ENCODE peak calls at places on chromosomes 16 and 17, in seven cellular contexts. L is Right ventricle myocardium superior, P is upper lobe of right lung, A is AG04450, U is GM12878, X is A549, D is NCI-H460. R is an unnamed sample.

GRCh38 chr16:67885976-67886375 is 1.3 kb downstream of the NRN1L start:
- DNase-seq in L (no peak), P (no peak), A (no peak), U (no peak), X (no peak), D (no peak), R (no peak)

GRCh38 chr17:33964344-33964979 is 290.6 kb upstream of the CCL2 start:
- DNase-seq in L (no peak), P (no peak), A (no peak), U (peak; percentile 84), X (no peak), D (no peak), R (no peak)

GRCh38 chr16:15492091-15492740 is 57.8 kb downstream of the BMERB1 start:
- DNase-seq in L (no peak), P (no peak), A (no peak), U (no peak), X (no peak), D (no peak), R (no peak)

GRCh38 chr17:77790143-77790829 is 168.2 kb upstream of the TNRC6C start:
- DNase-seq in L (no peak), P (no peak), A (no peak), U (no peak), X (no peak), D (no peak), R (no peak)

GRCh38 chr17:73786286-73786743 is 142.1 kb upstream of the SDK2 start:
- DNase-seq in L (no peak), P (no peak), A (no peak), U (no peak), X (peak; percentile 54), D (no peak), R (no peak)

GRCh38 chr17:73371285-73371684 is 59.5 kb upstream of the CDC42EP4 start:
- DNase-seq in L (peak; percentile 8), P (no peak), A (peak; percentile 73), U (no peak), X (peak; percentile 44), D (no peak), R (no peak)

GRCh38 chr16:8808613-8809353 is 11.1 kb downstream of the PMM2 start:
- DNase-seq in L (no peak), P (no peak), A (no peak), U (no peak), X (no peak), D (no peak), R (no peak)

GRCh38 chr17:67602974-67603373 is 114.8 kb upstream of the NOL11 start:
- DNase-seq in L (no peak), P (no peak), A (no peak), U (no peak), X (peak; percentile 58), D (peak; percentile 31), R (peak; percentile 58)

GRCh38 chr16:2967721-2968161 is 1.4 kb upstream of the PAQR4 start:
- DNase-seq in L (no peak), P (no peak), A (no peak), U (no peak), X (no peak), D (no peak), R (no peak)

GRCh38 chr16:10045291-10045775 is 136.9 kb downstream of the GRIN2A start:
- DNase-seq in L (no peak), P (no peak), A (no peak), U (no peak), X (no peak), D (no peak), R (no peak)